ENCODE peak calls at places on chromosomes 13 and 19, in four cellular contexts. U is CD8-positive, alpha-beta T cell; K is fibroblast of pulmonary artery; B is aorta. Q is an unnamed sample.

GRCh38 chr19:2702170-2703076 is at the start of gene GNG7:
- DNase-seq in U (peak), K (peak), B (peak), Q (peak)

GRCh38 chr19:2887391-2887914 is 13.3 kb upstream of the ZNF57 start:
- DNase-seq in U (no peak), K (peak), B (no peak), Q (no peak)

GRCh38 chr13:50130686-50131051 is 115.4 kb downstream of the KCNRG start:
- DNase-seq in U (peak), K (peak), B (peak), Q (no peak)

GRCh38 chr19:46944918-46945628 is 74.6 kb upstream of the NPAS1 start:
- DNase-seq in U (no peak), K (peak), B (peak), Q (no peak)

GRCh38 chr13:76522083-76522755 is 364.0 kb downstream of the KCTD12 start:
- DNase-seq in U (no peak), K (peak), B (no peak), Q (no peak)

GRCh38 chr19:29098091-29098490 is 114.9 kb downstream of the UQCRFS1 start:
- DNase-seq in U (no peak), K (no peak), B (no peak), Q (no peak)

GRCh38 chr13:41122838-41123237 is 9.8 kb downstream of the KBTBD6 start:
- DNase-seq in U (no peak), K (peak), B (no peak), Q (no peak)

GRCh38 chr19:6227156-6227940 is 52.4 kb downstream of the MLLT1 start:
- DNase-seq in U (no peak), K (no peak), B (no peak), Q (no peak)

GRCh38 chr13:43269037-43269476 is 245.7 kb downstream of the DNAJC15 start:
- DNase-seq in U (no peak), K (peak), B (no peak), Q (no peak)

GRCh38 chr19:21505459-21506393 is at the start of gene ZNF429:
- DNase-seq in U (peak), K (peak), B (peak), Q (peak)

GRCh38 chr13:28574617-28575142 is 79.8 kb upstream of the FLT1 start:
- DNase-seq in U (no peak), K (peak), B (peak), Q (no peak)

GRCh38 chr13:60759499-60759898 is 362.5 kb downstream of the TDRD3 start:
- DNase-seq in U (no peak), K (peak), B (no peak), Q (no peak)

GRCh38 chr13:44151474-44151873 is 222.2 kb upstream of the SERP2 start:
- DNase-seq in U (no peak), K (no peak), B (no peak), Q (no peak)

GRCh38 chr19:34254552-34255432 is at the start of gene GARRE1:
- DNase-seq in U (peak), K (peak), B (no peak), Q (no peak)

GRCh38 chr19:48421548-48421947 is 24.2 kb upstream of the GRWD1 start:
- DNase-seq in U (no peak), K (no peak), B (no peak), Q (peak)

GRCh38 chr19:48419158-48419920 is 25.9 kb downstream of the GRIN2D start:
- DNase-seq in U (peak), K (peak), B (peak), Q (no peak)

DNA sequence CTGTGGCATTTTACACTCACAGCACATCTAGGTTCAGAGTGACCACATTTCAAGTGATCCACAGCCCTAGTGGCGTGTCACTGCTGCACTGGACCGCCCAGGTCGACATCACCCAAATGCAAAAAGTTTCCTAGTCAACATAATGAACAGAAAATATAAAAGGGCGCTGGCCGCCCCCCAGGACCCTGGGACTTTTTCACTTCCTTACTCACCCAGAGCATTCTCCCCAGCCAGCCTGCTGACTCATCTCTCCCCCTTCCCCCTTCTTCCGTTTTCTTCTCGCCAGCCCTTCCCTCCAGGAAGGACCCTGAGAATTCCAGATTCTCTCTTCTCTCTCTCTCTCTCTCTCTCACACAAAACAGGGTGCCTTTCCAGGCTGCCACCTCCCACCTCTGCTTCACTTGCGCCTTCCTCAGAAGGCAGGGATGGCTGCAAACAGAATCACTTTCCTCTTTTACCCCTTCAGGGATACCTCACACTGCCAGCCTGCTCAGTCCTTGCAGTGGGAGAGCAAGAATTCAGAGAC is 21.0 kb upstream of the GRWD1 start:
- DNase-seq in U (no peak), K (peak), B (peak), Q (peak)
- H3K4me3 ChIP-seq in U (no peak), K (peak), B (no peak), Q (no peak)

DNA sequence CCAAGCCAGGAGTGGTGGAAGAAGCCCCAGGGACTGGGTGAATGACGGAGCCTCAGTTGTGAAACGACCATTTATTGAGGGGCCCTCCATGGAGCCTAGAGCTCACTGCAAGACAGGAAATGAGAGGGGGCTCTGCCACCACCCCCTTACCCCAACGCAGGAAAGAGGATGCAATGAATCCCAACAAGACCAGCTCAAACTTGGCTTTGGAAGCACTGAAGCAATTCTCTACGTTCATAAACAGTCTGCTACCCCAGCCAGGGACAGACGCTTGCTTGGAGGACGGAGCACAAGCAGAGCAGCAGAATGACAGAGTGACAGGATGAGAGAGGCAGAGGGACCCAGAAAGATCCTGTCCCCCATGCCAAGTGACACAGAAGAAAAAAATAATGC is 1.0 kb downstream of the PRKACA start:
- DNase-seq in U (no peak), K (no peak), B (no peak), Q (no peak)
- H3K4me3 ChIP-seq in U (peak), K (peak), B (peak), Q (peak)

GRCh38 chr13:93225610-93226009 is 997 bp upstream of the GPC6 start:
- DNase-seq in U (no peak), K (no peak), B (no peak), Q (no peak)

GRCh38 chr13:93226623-93227279 is at the start of gene GPC6:
- DNase-seq in U (no peak), K (peak), B (peak), Q (no peak)

GRCh38 chr13:93227280-93227905 is 786 bp downstream of the GPC6 start:
- DNase-seq in U (no peak), K (peak), B (peak), Q (peak)

GRCh38 chr13:93224545-93224944 is 2.1 kb upstream of the GPC6 start:
- DNase-seq in U (no peak), K (peak), B (no peak), Q (no peak)

DNA sequence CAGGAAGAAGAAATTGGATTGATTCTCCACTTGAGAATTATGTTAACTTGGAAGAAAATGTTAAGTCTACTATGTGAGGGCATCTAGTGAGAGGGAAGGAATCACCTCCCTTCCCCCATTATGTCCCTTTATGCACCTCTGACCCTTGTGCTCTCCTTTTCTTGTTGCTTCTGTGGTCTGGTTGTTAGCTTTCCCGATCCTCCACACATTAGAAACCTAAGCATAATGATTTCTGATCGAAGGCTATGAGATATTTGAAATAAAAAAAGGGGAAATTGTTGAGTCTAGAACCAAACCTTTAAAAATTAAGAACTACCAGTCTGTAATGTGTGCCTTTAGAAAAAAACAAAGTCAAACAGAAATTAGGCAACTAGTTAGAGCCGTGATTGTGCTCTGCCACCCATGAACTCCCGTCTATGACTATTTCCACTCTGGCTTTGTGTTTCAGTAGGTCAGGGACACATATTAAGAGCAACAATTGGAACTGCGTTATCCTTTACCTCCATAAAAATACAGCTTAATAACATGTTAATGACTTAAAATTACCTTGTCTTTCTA is 463 bp upstream of the GPC6 start:
- DNase-seq in U (no peak), K (no peak), B (no peak), Q (no peak)
- H3K4me3 ChIP-seq in U (no peak), K (peak), B (peak), Q (no peak)

GRCh38 chr19:41887711-41888382 is 4.9 kb downstream of the ARHGEF1 start:
- DNase-seq in U (peak), K (peak), B (no peak), Q (peak)
- H3K4me3 ChIP-seq in U (peak), K (no peak), B (no peak), Q (no peak)

GRCh38 chr19:48639483-48640375 is 2.5 kb upstream of the DBP start:
- DNase-seq in U (peak), K (no peak), B (no peak), Q (no peak)

GRCh38 chr19:48636859-48637448 is at the start of gene DBP:
- DNase-seq in U (peak), K (no peak), B (peak), Q (peak)

GRCh38 chr19:48637948-48638830 is 1.0 kb upstream of the DBP start:
- DNase-seq in U (peak), K (peak), B (peak), Q (peak)

GRCh38 chr19:48637449-48637947 is 319 bp upstream of the DBP start:
- DNase-seq in U (peak), K (peak), B (peak), Q (peak)

GRCh38 chr19:48638831-48639381 is 1.7 kb upstream of the DBP start:
- DNase-seq in U (no peak), K (no peak), B (no peak), Q (no peak)
- H3K4me3 ChIP-seq in U (peak), K (no peak), B (no peak), Q (no peak)

GRCh38 chr19:45177817-45178261 is at the start of gene TRAPPC6A:
- DNase-seq in U (no peak), K (peak), B (no peak), Q (no peak)

GRCh38 chr19:45178262-45179062 is at the start of gene BLOC1S3:
- DNase-seq in U (peak), K (peak), B (peak), Q (peak)

GRCh38 chr19:45179063-45179847 is 671 bp downstream of the BLOC1S3 start:
- DNase-seq in U (peak), K (peak), B (peak), Q (peak)

GRCh38 chr19:45182758-45183157 is 4.2 kb downstream of the BLOC1S3 start:
- DNase-seq in U (no peak), K (no peak), B (no peak), Q (no peak)

GRCh38 chr19:45179848-45180370 is 1.3 kb downstream of the BLOC1S3 start:
- DNase-seq in U (no peak), K (no peak), B (no peak), Q (no peak)
- H3K4me3 ChIP-seq in U (peak), K (peak), B (peak), Q (peak)

DNA sequence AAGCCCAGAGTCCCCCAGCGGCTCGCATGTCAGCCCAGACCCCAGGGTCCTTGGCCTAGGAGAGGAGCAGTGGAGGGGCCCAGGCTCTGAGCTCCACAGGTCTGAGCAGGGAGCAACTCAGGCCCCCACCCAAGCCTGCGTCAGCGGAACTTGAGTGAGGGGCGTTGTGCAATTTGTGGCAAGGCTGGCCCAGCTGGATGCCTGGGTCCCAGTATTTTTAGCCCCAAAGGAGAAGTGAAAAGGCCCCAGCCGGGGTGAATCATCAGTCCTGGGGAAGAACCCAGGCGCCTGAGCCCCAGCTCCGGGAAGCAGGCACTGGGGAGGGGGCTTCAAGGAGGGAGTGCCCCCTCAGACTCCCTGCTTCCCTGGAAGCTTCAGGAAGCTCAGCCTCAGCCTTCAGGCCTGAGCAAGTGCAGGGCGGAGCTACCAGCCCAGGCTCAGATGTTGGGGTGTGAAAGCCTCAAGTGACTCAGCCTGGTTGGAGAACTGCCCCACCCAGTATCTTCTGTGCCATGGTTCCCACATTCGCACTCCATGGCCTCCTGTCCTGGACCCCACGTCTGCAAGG is 7.2 kb downstream of the MED29 start:
- DNase-seq in U (peak), K (peak), B (peak), Q (peak)
- H3K4me3 ChIP-seq in U (peak), K (no peak), B (no peak), Q (no peak)

GRCh38 chr19:45600340-45600885 is 1.6 kb downstream of the GPR4 start:
- DNase-seq in U (no peak), K (no peak), B (no peak), Q (no peak)
- H3K4me3 ChIP-seq in U (no peak), K (peak), B (no peak), Q (peak)

GRCh38 chr19:10566658-10567410 is 1.0 kb upstream of the KRI1 start:
- DNase-seq in U (peak), K (no peak), B (peak), Q (no peak)
- H3K4me3 ChIP-seq in U (peak), K (peak), B (no peak), Q (no peak)

Q was measured in left lung.